ENCODE peak calls at places on chromosomes 2 and 18, in four cellular contexts. Y is AG09309, S is right cardiac atrium, V is MM.1S. T is an unnamed sample.
A peak's percentile ranks its signal among the peaks of the same experiment; 100 is the strongest.

GRCh38 chr2:2104331-2104730 is 226.7 kb downstream of the MYT1L start:
- DNase-seq in V (no peak), Y (no peak), S (no peak), T (no peak)

GRCh38 chr18:57859314-57859713 is 56.2 kb upstream of the ATP8B1 start:
- DNase-seq in Y (no peak), S (no peak), V (no peak), T (no peak)

GRCh38 chr2:75100011-75100680 is 99.2 kb downstream of the TACR1 start:
- DNase-seq in S (no peak), Y (peak; percentile 68), V (no peak), T (peak; percentile 70)

GRCh38 chr18:31049189-31049588 is 6.6 kb upstream of the DSC3 start:
- DNase-seq in Y (no peak), V (no peak), S (no peak), T (no peak)

GRCh38 chr2:129144082-129144791 is 825.6 kb upstream of the HS6ST1 start:
- DNase-seq in V (no peak), Y (no peak), S (peak; percentile 37), T (no peak)

GRCh38 chr2:121897335-121897970 is 142.0 kb downstream of the TSN start:
- DNase-seq in Y (no peak), V (peak; percentile 42), S (no peak), T (peak; percentile 7)

GRCh38 chr2:97716695-97717617 is 3.6 kb downstream of the ZAP70 start:
- DNase-seq in V (no peak), S (no peak), Y (no peak), T (no peak)

GRCh38 chr2:10331702-10332401 is 29.1 kb downstream of the HPCAL1 start:
- DNase-seq in V (no peak), Y (no peak), S (no peak), T (no peak)

GRCh38 chr18:6289454-6290242 is 125.1 kb downstream of the L3MBTL4 start:
- DNase-seq in Y (no peak), S (no peak), V (no peak), T (no peak)

GRCh38 chr2:148253716-148254115 is 232.8 kb downstream of the MBD5 start:
- DNase-seq in V (no peak), Y (no peak), S (no peak), T (no peak)

GRCh38 chr2:64656379-64656778 is 2.7 kb upstream of the SERTAD2 start:
- DNase-seq in Y (no peak), V (peak; percentile 2), S (no peak), T (no peak)

GRCh38 chr2:215015421-215015820 is 123.0 kb downstream of the ABCA12 start:
- DNase-seq in V (no peak), S (no peak), Y (no peak), T (no peak)

GRCh38 chr2:219252900-219253752 is at the start of gene TUBA4B:
- DNase-seq in S (peak; percentile 79), V (peak; percentile 53), Y (no peak), T (peak; percentile 40)

GRCh38 chr18:70371085-70371735 is 82.4 kb downstream of the SOCS6 start:
- DNase-seq in V (peak; percentile 10), Y (no peak), S (no peak), T (no peak)

GRCh38 chr2:192267484-192267883 is 72.8 kb upstream of the TMEFF2 start:
- DNase-seq in V (no peak), Y (peak; percentile 46), S (no peak), T (peak; percentile 82)

GRCh38 chr2:68178432-68178831 is 20.7 kb downstream of the PNO1 start:
- DNase-seq in Y (no peak), S (no peak), V (no peak), T (no peak)

GRCh38 chr2:237581751-237582746 is 8.5 kb downstream of the RAB17 start:
- DNase-seq in S (peak; percentile 91), V (peak; percentile 68), Y (peak; percentile 25), T (peak; percentile 66)

GRCh38 chr2:132873738-132874137 is 203.7 kb upstream of the LYPD1 start:
- DNase-seq in Y (no peak), S (no peak), V (no peak), T (no peak)

GRCh38 chr2:132875193-132875592 is 205.2 kb upstream of the LYPD1 start:
- DNase-seq in V (no peak), Y (no peak), S (no peak), T (no peak)

GRCh38 chr2:132876745-132877391 is 206.9 kb upstream of the LYPD1 start:
- DNase-seq in S (no peak), Y (no peak), V (no peak), T (no peak)

GRCh38 chr2:132871829-132872228 is 201.8 kb upstream of the LYPD1 start:
- DNase-seq in Y (no peak), S (no peak), V (no peak), T (no peak)
- H3K4me3 ChIP-seq in Y (no peak overlapping the region), S (no peak overlapping the region), V (no peak overlapping the region), T (no peak overlapping the region)

GRCh38 chr18:72542993-72543361 is 1.2 kb downstream of the CBLN2 start:
- DNase-seq in S (no peak), V (peak; percentile 48), Y (no peak), T (peak; percentile 12)
- H3K4me3 ChIP-seq in S (no peak overlapping the region), V (peak overlapping the region; percentile 91), Y (no peak overlapping the region), T (peak overlapping the region; percentile 32)

GRCh38 chr2:240452471-240453256 is 17.2 kb downstream of the GPC1 start:
- DNase-seq in S (peak; percentile 91), V (peak; percentile 56), Y (no peak), T (peak; percentile 84)

GRCh38 chr2:240453461-240454030 is 18.1 kb downstream of the GPC1 start:
- DNase-seq in S (peak; percentile 64), V (no peak), Y (no peak), T (no peak)

GRCh38 chr2:240455719-240456606 is 20.5 kb downstream of the GPC1 start:
- DNase-seq in S (peak; percentile 68), V (no peak), Y (no peak), T (no peak)

GRCh38 chr2:240455227-240455718 is 19.8 kb downstream of the GPC1 start:
- DNase-seq in V (no peak), S (no peak), Y (no peak), T (no peak)

DNA sequence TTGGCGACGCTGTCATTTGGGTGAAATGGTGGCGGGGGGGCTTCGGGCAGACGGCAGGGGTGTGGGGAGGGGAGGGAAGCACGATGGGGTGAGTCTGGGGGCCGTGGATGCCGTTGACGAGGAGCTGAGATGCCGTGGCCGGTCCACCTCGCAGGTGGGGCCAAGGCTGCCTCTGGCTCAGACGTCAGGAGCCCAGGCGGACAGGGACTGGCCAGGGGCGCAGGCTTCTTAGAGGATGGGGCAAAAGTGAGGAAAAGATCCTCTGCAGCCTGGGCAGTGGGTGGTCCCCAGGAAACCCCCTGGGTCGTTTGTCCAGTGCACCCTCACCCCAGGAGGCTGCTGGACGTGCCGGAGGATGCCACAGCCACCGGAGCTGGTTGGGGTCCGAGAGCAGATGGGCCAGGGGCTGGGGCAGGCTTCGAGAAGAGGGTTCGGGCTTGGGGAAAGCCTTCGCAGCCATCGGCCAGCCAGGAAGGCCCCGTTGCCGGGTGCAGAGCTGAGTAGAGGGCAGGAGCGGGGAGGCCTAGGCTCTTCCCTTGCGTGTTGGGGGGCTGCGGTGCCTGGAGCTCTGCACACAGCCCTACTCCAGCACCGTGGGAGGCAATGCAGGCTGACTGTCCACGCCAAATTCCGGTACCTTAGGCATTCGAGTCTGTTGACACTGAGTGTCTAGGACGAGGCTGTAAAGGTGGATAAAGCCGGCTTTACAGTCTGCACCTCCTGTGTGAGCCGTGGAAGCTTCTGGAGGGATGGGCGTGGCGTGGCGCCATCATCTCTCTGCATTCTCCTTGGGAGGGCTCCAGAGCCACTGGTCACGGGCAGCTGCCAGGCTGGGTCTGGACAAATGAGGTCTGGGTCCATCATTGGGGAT is 18.8 kb downstream of the GPC1 start:
- DNase-seq in V (no peak), S (peak; percentile 58), Y (no peak), T (no peak)
- H3K4me3 ChIP-seq in V (no peak overlapping the region), S (no peak overlapping the region), Y (no peak overlapping the region), T (peak overlapping the region; percentile 20)

GRCh38 chr2:72143441-72144356 is 4.0 kb downstream of the CYP26B1 start:
- DNase-seq in S (peak; percentile 75), Y (no peak), V (no peak), T (no peak)
- H3K4me3 ChIP-seq in S (peak overlapping the region; percentile 68), Y (no peak overlapping the region), V (no peak overlapping the region), T (no peak overlapping the region)

GRCh38 chr2:197673606-197674005 is 1.8 kb downstream of the RFTN2 start:
- DNase-seq in S (no peak), Y (no peak), V (no peak), T (no peak)

GRCh38 chr2:197674060-197674459 is 1.3 kb downstream of the RFTN2 start:
- DNase-seq in S (no peak), Y (no peak), V (no peak), T (no peak)

GRCh38 chr2:197675711-197676188 is 363 bp upstream of the RFTN2 start:
- DNase-seq in Y (peak; percentile 40), V (no peak), S (no peak), T (no peak)

GRCh38 chr2:197675246-197675645 is at the start of gene RFTN2:
- DNase-seq in S (no peak), V (no peak), Y (no peak), T (peak; percentile 19)

GRCh38 chr2:197674546-197674945 is 841 bp downstream of the RFTN2 start:
- DNase-seq in Y (no peak), V (no peak), S (no peak), T (peak; percentile 55)
- H3K4me3 ChIP-seq in Y (peak overlapping the region; percentile 18), V (no peak overlapping the region), S (peak overlapping the region; percentile 55), T (peak overlapping the region; percentile 54)

DNA sequence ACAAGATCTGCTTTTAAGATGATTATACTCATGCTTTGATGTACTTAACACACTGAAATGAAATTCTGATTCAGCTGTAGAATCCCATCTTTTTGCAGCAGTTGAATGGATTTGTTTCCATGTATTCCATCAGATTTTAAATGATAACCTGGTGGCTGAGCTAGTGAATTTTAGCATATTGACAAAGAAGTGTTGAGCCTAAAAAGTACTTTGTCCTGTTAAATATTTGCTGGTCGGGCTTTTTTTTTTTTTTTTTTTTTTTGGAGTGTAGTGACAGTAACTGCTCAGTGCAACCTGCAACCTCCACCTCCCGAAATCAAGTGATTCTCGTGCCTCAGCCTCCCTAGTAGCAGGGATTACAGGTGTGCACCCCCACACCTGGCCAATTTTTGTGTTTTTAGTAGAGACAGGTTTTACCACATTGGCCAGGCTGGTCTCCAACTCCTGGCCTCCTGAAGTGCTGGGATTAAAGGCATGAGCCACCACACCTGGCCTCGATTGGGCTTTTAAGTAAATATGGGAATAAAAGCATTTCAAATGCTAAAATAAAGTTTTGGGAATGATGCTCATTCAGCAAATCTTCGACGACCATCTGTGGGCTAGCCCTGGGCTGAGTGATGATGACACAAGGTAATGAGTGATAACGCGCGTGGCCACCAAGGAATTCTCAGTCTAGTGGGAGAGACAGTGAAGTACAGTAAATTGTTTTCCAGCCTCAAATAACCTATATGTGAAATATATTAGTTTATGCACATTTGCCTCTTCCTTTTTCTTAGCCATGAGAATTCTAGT is 2.2 kb downstream of the ELP2 start:
- DNase-seq in V (no peak), S (no peak), Y (no peak), T (no peak)
- H3K4me3 ChIP-seq in V (no peak overlapping the region), S (no peak overlapping the region), Y (peak overlapping the region; percentile 98), T (peak overlapping the region; percentile 87)

DNA sequence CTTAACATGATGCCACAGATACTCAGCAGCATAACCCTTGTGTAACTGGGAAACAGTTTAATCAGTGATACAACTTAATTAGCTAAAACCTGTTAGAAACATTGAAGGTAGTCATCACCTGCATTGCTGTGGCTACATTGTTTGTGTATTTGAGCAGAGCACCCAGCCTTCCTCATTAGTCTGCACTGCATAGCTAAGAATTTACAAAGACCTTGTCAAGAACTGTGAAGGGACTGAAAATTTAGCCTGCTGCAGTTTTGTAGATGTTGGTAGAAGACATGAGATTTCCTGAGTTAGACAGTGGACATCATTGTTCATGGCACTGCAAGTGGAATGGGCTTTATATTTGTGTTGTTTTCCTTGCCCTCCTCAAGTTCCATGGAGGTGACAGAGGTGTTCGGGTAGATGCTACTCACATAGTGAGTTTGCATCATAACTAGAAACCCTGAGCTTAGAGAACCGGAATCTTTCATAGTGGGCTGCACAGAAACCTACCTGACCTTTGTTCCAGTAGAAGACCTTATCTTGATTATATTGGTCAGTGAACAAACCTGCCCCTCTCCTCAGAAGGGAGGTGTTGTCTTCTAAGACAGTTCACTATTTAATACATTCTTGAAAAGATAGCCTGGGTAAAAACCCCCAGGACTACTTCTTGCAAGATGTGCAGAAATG is 12.5 kb downstream of the VAPA start:
- DNase-seq in Y (no peak), V (no peak), S (no peak), T (no peak)
- H3K4me3 ChIP-seq in Y (no peak overlapping the region), V (no peak overlapping the region), S (no peak overlapping the region), T (no peak overlapping the region)

T was measured in foreskin fibroblast.